ENCODE peak calls at places on chromosomes 3 and 15, in five cellular contexts. One of them, this sample, is unnamed.

GRCh38 chr3:40043444-40043755 is 234.0 kb downstream of the MYRIP start:
- DNase-seq in sigmoid colon: no peak
- DNase-seq in tibial artery: no peak
- DNase-seq in pancreas: peak
- DNase-seq in left lung: no peak
- DNase-seq in this sample: no peak

GRCh38 chr3:107271787-107272387 is 105.4 kb upstream of the CCDC54 start:
- DNase-seq in pancreas: no peak
- DNase-seq in sigmoid colon: no peak
- DNase-seq in tibial artery: no peak
- DNase-seq in left lung: no peak
- DNase-seq in this sample: no peak

GRCh38 chr3:183701744-183702143 is 4.1 kb downstream of the YEATS2 start:
- DNase-seq in left lung: no peak
- DNase-seq in pancreas: no peak
- DNase-seq in tibial artery: no peak
- DNase-seq in sigmoid colon: no peak
- DNase-seq in this sample: no peak

GRCh38 chr15:67755936-67756335 is 69.4 kb upstream of the SKOR1 start:
- DNase-seq in tibial artery: no peak
- DNase-seq in pancreas: no peak
- DNase-seq in sigmoid colon: no peak
- DNase-seq in left lung: no peak
- DNase-seq in this sample: no peak

GRCh38 chr3:138408751-138409161 is 25.7 kb upstream of the ESYT3 start:
- DNase-seq in sigmoid colon: no peak
- DNase-seq in pancreas: no peak
- DNase-seq in tibial artery: no peak
- DNase-seq in left lung: no peak
- DNase-seq in this sample: no peak

GRCh38 chr3:24678441-24678865 is 183.8 kb upstream of the THRB start:
- DNase-seq in tibial artery: no peak
- DNase-seq in sigmoid colon: no peak
- DNase-seq in left lung: no peak
- DNase-seq in pancreas: no peak
- DNase-seq in this sample: no peak

GRCh38 chr15:67125589-67126502 is 60.4 kb downstream of the SMAD3 start:
- DNase-seq in sigmoid colon: peak
- DNase-seq in left lung: no peak
- DNase-seq in pancreas: no peak
- DNase-seq in tibial artery: peak
- DNase-seq in this sample: no peak

GRCh38 chr3:55330756-55331155 is 156.3 kb downstream of the WNT5A start:
- DNase-seq in pancreas: no peak
- DNase-seq in left lung: no peak
- DNase-seq in tibial artery: no peak
- DNase-seq in sigmoid colon: no peak
- DNase-seq in this sample: no peak

GRCh38 chr15:94335616-94336015 is 104.3 kb downstream of the MCTP2 start:
- DNase-seq in left lung: no peak
- DNase-seq in sigmoid colon: no peak
- DNase-seq in tibial artery: no peak
- DNase-seq in pancreas: no peak
- DNase-seq in this sample: no peak

GRCh38 chr3:127493924-127494646 is 96.4 kb downstream of the TPRA1 start:
- DNase-seq in left lung: no peak
- DNase-seq in pancreas: no peak
- DNase-seq in tibial artery: no peak
- DNase-seq in sigmoid colon: no peak
- DNase-seq in this sample: no peak

GRCh38 chr3:9976736-9977709 is 9.6 kb downstream of the EMC3 start:
- DNase-seq in sigmoid colon: peak
- DNase-seq in pancreas: no peak
- DNase-seq in left lung: no peak
- DNase-seq in tibial artery: peak
- DNase-seq in this sample: no peak

GRCh38 chr3:116442331-116443021 is 2.8 kb downstream of the LSAMP start:
- DNase-seq in pancreas: no peak
- DNase-seq in sigmoid colon: no peak
- DNase-seq in left lung: no peak
- DNase-seq in tibial artery: no peak
- DNase-seq in this sample: no peak

GRCh38 chr3:78268716-78269668 is 1229.1 kb downstream of the ROBO2 start:
- DNase-seq in pancreas: no peak
- DNase-seq in tibial artery: no peak
- DNase-seq in sigmoid colon: peak
- DNase-seq in left lung: no peak
- DNase-seq in this sample: no peak

DNA sequence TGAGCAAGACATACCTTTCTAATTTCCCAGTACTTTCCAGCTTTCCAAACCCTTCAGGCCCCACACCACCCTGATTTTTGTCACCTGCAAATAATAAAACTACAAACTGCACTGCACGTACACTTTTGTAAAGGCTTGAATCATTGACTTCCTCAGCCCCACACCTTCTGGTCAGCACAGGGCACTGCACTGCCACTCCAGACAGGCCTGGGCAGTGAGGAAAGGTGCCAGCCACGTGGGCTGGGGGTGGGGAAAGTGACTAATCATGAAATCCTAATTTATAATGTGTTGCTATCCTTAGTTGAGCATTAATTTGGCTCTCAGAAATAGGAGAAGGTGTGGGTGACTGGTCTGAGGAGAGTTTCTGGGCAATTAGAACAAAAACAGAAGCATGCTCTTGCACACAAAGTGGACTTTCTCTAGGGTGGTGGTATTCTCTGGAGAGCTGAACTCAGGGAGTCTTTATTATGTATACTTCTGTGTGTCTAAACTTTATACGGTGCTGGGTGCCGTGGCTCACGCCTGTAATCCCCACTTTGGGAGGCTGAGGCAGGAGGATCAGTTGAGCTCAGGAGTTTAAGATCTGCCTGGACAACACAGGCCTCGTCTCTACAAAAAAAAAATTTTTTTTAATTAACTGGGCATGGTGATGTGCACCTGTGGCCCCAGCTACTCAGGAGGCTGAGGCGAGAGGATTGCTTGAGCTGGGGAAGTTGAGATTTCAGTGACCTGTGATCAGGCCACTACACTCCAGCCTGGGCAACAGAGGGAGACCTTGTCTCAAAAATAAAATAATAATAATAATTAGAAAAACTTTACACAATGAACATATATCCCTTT is 58.2 kb upstream of the FLNB start:
- DNase-seq in pancreas: peak
- DNase-seq in sigmoid colon: peak
- DNase-seq in tibial artery: peak
- DNase-seq in left lung: no peak
- DNase-seq in this sample: no peak
- TF ChIP-seq CTCF in pancreas: peak
- TF ChIP-seq CTCF in sigmoid colon: peak
- TF ChIP-seq CTCF in tibial artery: peak
- TF ChIP-seq CTCF in left lung: peak
- TF ChIP-seq CTCF in this sample: no peak

GRCh38 chr15:39628821-39629220 is 47.9 kb downstream of the THBS1 start:
- DNase-seq in tibial artery: no peak
- DNase-seq in left lung: no peak
- DNase-seq in pancreas: no peak
- DNase-seq in sigmoid colon: no peak
- DNase-seq in this sample: no peak

GRCh38 chr15:39629376-39629775 is 48.5 kb downstream of the THBS1 start:
- DNase-seq in left lung: no peak
- DNase-seq in sigmoid colon: no peak
- DNase-seq in tibial artery: no peak
- DNase-seq in pancreas: no peak
- DNase-seq in this sample: no peak

GRCh38 chr15:39627456-39628130 is 46.7 kb downstream of the THBS1 start:
- DNase-seq in pancreas: no peak
- DNase-seq in left lung: no peak
- DNase-seq in tibial artery: no peak
- DNase-seq in sigmoid colon: no peak
- DNase-seq in this sample: no peak

GRCh38 chr15:39629906-39630305 is 49.0 kb downstream of the THBS1 start:
- DNase-seq in pancreas: no peak
- DNase-seq in sigmoid colon: no peak
- DNase-seq in tibial artery: no peak
- DNase-seq in left lung: no peak
- DNase-seq in this sample: no peak

GRCh38 chr15:39628131-39628482 is 47.2 kb downstream of the THBS1 start:
- DNase-seq in tibial artery: no peak
- DNase-seq in left lung: no peak
- DNase-seq in pancreas: no peak
- DNase-seq in sigmoid colon: no peak
- DNase-seq in this sample: no peak
- TF ChIP-seq CTCF in tibial artery: no peak
- TF ChIP-seq CTCF in left lung: no peak
- TF ChIP-seq CTCF in pancreas: peak
- TF ChIP-seq CTCF in sigmoid colon: no peak
- TF ChIP-seq CTCF in this sample: peak

DNA sequence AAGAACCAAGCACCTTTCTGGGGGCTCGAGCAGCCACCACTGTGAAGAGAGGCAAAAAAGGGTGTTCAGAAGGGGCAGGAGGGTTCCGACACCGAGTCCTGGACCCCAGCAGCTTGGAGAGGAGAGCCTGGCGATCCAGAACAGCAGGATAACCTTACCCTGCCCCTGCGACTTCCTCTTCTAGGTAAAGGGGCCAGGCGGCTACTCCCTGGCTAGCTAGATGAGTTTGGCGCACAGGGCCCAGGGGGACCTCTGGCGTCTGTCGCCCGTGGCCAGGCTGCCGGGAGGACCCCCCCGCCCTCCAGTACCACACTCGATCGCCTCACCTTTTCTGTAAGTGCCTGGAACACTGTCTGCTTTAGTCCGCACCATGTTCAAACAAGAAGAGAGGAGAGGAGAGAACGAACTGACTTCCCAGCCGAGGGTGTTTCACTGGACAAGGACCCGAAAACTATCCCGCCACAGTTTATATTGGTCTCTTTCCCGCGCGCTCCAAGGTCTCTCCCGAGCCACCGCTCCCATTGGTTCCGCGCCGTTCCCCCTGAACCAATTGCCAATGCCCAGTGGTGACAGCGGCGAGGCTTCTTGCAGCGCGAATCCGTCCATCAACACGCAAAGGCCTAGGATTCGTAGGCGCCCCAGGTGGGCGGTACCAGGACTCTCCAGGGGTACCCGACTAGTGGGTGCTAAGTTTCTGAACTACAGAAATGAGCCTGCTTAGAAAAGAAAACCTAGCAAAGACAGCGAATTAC is at the start of gene PCLAF:
- DNase-seq in sigmoid colon: peak
- DNase-seq in left lung: peak
- DNase-seq in pancreas: peak
- DNase-seq in tibial artery: peak
- DNase-seq in this sample: peak
- TF ChIP-seq CTCF in sigmoid colon: no peak
- TF ChIP-seq CTCF in left lung: no peak
- TF ChIP-seq CTCF in pancreas: no peak
- TF ChIP-seq CTCF in tibial artery: peak
- TF ChIP-seq CTCF in this sample: no peak

DNA sequence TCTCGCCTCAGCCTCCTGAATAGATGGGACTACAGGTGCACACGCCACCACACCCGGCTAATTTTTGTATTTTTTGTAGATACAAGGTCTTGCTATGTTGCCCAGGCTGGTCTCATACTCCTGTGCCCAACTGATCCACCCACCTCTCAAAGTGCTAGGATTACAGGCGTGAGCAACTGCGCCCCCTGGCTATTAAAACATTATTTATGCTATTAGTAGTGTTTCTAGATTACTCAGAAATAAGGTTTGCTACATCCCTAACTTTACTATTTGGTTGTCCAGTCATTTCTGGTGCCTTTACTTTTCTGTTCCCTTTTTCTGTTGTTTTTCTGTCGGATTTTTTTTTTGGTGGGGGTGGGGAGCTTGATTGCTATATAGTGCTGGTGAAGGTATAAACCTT is 393.6 kb upstream of the TPM1 start:
- DNase-seq in sigmoid colon: no peak
- DNase-seq in tibial artery: no peak
- DNase-seq in pancreas: no peak
- DNase-seq in left lung: no peak
- DNase-seq in this sample: no peak
- TF ChIP-seq CTCF in sigmoid colon: peak
- TF ChIP-seq CTCF in tibial artery: peak
- TF ChIP-seq CTCF in pancreas: no peak
- TF ChIP-seq CTCF in left lung: no peak
- TF ChIP-seq CTCF in this sample: no peak

GRCh38 chr3:38562467-38562925 is 66.4 kb downstream of the EXOG start:
- DNase-seq in sigmoid colon: peak
- DNase-seq in left lung: no peak
- DNase-seq in pancreas: no peak
- DNase-seq in tibial artery: no peak
- DNase-seq in this sample: no peak

GRCh38 chr3:38561746-38562466 is 65.8 kb downstream of the EXOG start:
- DNase-seq in left lung: no peak
- DNase-seq in tibial artery: peak
- DNase-seq in pancreas: no peak
- DNase-seq in sigmoid colon: no peak
- DNase-seq in this sample: no peak

GRCh38 chr3:38558864-38559263 is 62.7 kb downstream of the EXOG start:
- DNase-seq in left lung: no peak
- DNase-seq in pancreas: no peak
- DNase-seq in tibial artery: no peak
- DNase-seq in sigmoid colon: no peak
- DNase-seq in this sample: no peak

GRCh38 chr3:38560996-38561717 is 65.0 kb downstream of the EXOG start:
- DNase-seq in tibial artery: no peak
- DNase-seq in sigmoid colon: peak
- DNase-seq in left lung: no peak
- DNase-seq in pancreas: no peak
- DNase-seq in this sample: no peak

GRCh38 chr3:38560284-38560683 is 64.1 kb downstream of the EXOG start:
- DNase-seq in sigmoid colon: peak
- DNase-seq in tibial artery: no peak
- DNase-seq in left lung: no peak
- DNase-seq in pancreas: no peak
- DNase-seq in this sample: no peak
- TF ChIP-seq CTCF in sigmoid colon: no peak
- TF ChIP-seq CTCF in tibial artery: no peak
- TF ChIP-seq CTCF in left lung: no peak
- TF ChIP-seq CTCF in pancreas: no peak
- TF ChIP-seq CTCF in this sample: peak